ENCODE peak calls at places on chromosomes 6 and 20, in seven cellular contexts. B, H, Q, C, K, N and Y are unnamed samples.

GRCh38 chr6:159217595-159218275 is 48.5 kb downstream of the FNDC1 start:
- DNase-seq in B (peak; percentile 38), H (no peak), Q (no peak), C (peak; percentile 65), K (peak; percentile 36), N (peak; percentile 39), Y (no peak)

GRCh38 chr20:32538526-32538918 is 46.6 kb downstream of the NOL4L start:
- DNase-seq in B (no peak), H (no peak), Q (no peak), C (no peak), K (peak; percentile 10), N (no peak), Y (no peak)

GRCh38 chr20:18698735-18699380 is 111.0 kb downstream of the DTD1 start:
- DNase-seq in B (no peak), H (no peak), Q (no peak), C (no peak), K (no peak), N (no peak), Y (no peak)

GRCh38 chr6:44224154-44224977 is 971 bp downstream of the SLC29A1 start:
- DNase-seq in B (no peak), H (no peak), Q (no peak), C (no peak), K (no peak), N (no peak), Y (no peak)

GRCh38 chr6:53639520-53639919 is 26.0 kb downstream of the KLHL31 start:
- DNase-seq in B (no peak), H (no peak), Q (no peak), C (no peak), K (no peak), N (no peak), Y (no peak)

GRCh38 chr20:62550087-62550565 is 74.3 kb upstream of the GATA5 start:
- DNase-seq in B (no peak), H (peak; percentile 81), Q (peak; percentile 24), C (no peak), K (no peak), N (no peak), Y (peak; percentile 75)

GRCh38 chr20:49447946-49448809 is 34.3 kb downstream of the KCNB1 start:
- DNase-seq in B (no peak), H (peak; percentile 62), Q (peak; percentile 67), C (peak; percentile 26), K (no peak), N (no peak), Y (peak; percentile 78)

GRCh38 chr20:10434832-10435812 is at the start of gene SLX4IP:
- DNase-seq in B (peak; percentile 95), H (peak; percentile 85), Q (peak; percentile 91), C (peak; percentile 95), K (peak; percentile 93), N (peak; percentile 97), Y (peak; percentile 95)

DNA sequence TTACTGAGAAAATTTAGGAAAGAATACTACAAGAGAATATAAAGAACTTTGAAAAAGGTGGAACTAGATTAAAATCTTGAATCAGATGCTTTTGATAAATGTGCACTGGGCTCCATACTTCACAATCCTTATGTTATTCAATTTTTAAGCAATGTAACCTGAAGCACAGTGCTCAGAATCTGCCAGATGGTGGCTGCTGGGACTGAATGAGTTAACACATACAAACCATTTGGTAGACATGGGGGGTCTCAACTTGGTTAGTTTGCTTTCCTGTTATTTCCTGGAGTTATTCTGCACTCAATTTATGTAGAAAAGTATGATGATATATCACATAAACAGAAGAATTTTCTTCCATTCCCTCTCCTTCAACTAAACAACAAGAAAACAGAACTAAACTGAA is 326.5 kb downstream of the RNGTT start:
- DNase-seq in B (no peak), H (no peak), Q (no peak), C (no peak), K (no peak), N (no peak), Y (no peak)
- H3K27me3 ChIP-seq in B (no peaks in the 10 kb centered on the region), H (no peaks in the 10 kb centered on the region), Q (no peaks in the 10 kb centered on the region), C (no peaks in the 10 kb centered on the region), K (no peaks in the 10 kb centered on the region), N (no peaks in the 10 kb centered on the region), Y (no peaks in the 10 kb centered on the region)

GRCh38 chr6:127554435-127555006 is 22.5 kb upstream of the C6orf58 start:
- DNase-seq in B (no peak), H (no peak), Q (no peak), C (peak; percentile 54), K (peak; percentile 42), N (peak; percentile 60), Y (no peak)
- TF ChIP-seq CTCF in B (no peak), H (peak; percentile 37), Q (no peak), C (peak; percentile 51), K (peak; percentile 72), N (peak; percentile 60), Y (no peak)

DNA sequence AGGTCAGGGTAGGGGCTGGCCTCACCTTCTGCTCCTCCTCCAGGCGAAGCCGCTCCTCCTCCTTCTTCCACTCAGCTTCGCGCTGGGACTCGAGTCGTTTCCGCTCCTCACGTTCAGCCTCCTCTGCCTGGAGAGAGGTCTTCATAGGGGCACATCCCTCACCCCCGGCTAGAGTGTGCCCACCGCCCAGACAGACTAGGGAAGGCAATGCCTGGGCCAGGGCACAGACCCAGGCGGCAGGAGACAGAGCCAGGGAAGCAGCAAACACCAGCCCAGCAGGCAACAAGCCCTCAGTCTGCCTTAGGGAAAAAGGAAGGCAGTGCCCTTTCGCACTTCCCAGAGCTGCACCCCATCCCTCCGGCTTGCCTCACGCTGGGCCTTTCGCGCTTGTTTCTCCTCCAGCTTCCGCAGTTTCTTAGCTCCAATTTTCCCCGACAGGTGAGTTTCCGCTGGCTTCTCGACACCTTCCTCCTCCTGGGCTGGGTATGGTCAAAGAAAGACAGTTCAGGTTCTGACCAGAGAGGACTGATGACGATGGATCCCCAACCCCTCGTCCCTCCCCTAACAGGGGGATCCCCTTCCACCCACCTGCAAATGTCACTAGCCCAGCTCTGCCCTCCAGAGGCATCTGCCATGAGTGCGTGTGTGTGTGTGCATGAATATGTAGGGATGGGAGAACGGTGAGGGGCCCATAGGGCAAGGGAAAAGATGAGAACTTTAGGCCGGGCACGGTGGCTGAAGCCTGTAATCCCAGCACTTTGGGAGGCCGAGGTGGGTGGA is 4.3 kb downstream of the DDRGK1 start:
- DNase-seq in B (no peak), H (no peak), Q (no peak), C (no peak), K (no peak), N (no peak), Y (no peak)
- H3K27ac ChIP-seq in B (no peak overlapping the region), H (no peak overlapping the region), Q (no peak overlapping the region), C (no peak overlapping the region), K (no peak overlapping the region), N (no peak overlapping the region), Y (no peak overlapping the region)

GRCh38 chr6:166167801-166168615 is at the start of gene TBXT:
- DNase-seq in B (no peak), H (no peak), Q (no peak), C (no peak), K (no peak), N (no peak), Y (no peak)
- H3K27me3 ChIP-seq in B (peaks cover 34% of the 10 kb centered on the region), H (peaks cover 98% of the 10 kb centered on the region), Q (no peaks in the 10 kb centered on the region), C (no peaks in the 10 kb centered on the region), K (peaks cover 83% of the 10 kb centered on the region), N (no peaks in the 10 kb centered on the region), Y (peaks cover 22% of the 10 kb centered on the region)

DNA sequence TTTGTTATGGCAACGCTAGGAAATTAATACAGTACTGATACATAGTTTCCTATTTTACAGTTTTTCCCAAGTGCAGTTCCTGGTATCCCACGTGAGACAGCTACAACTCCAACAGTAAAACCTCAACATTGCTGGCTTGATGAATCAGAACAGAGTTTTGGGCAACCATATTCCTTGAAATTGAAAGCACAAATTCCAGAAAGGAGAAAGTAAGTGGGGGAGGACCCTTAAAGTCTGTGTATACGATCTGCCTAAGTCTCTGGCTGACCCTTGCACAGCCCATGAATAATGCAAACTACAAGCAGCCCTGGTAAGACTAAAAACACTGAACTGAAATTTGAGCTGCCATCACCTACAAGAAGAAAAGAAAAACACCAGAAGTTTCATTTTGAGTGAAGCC is 505.0 kb upstream of the NRSN1 start:
- DNase-seq in B (no peak), H (no peak), Q (no peak), C (no peak), K (peak; percentile 21), N (no peak), Y (no peak)
- TF ChIP-seq CTCF in B (no peak), H (no peak), Q (no peak), C (no peak), K (no peak), N (no peak), Y (no peak)

GRCh38 chr6:11770546-11771466 is 7.8 kb downstream of the ADTRP start:
- DNase-seq in B (peak; percentile 72), H (peak; percentile 93), Q (peak; percentile 96), C (peak; percentile 54), K (peak; percentile 98), N (peak; percentile 89), Y (peak; percentile 96)

GRCh38 chr6:11771473-11772048 is 7.0 kb downstream of the ADTRP start:
- DNase-seq in B (no peak), H (no peak), Q (no peak), C (no peak), K (peak; percentile 26), N (no peak), Y (no peak)

GRCh38 chr6:11769816-11770545 is 8.6 kb downstream of the ADTRP start:
- DNase-seq in B (no peak), H (no peak), Q (no peak), C (no peak), K (no peak), N (no peak), Y (no peak)

GRCh38 chr6:11767458-11767857 is 11.1 kb downstream of the ADTRP start:
- DNase-seq in B (no peak), H (no peak), Q (no peak), C (no peak), K (no peak), N (no peak), Y (no peak)

DNA sequence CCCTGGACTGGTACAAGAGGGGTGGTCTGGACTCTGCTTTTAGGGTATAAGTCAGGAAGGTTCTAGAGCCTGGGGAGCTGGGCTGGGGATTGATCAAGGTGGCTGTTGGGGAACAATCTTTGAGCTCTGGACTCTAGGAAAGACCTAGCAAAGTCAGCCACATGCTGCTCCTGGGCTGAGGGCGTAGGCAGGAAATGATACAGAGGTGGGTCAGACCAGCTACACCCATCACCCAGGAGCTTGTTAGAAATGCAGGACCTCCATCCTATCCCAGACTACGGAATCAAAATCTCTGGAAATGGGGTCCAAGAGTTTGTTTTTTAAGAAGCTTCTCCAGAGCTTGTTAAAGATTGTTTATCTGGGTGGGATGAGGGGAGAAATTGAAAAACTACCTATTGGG is 9.4 kb downstream of the ADTRP start:
- DNase-seq in B (no peak), H (no peak), Q (no peak), C (no peak), K (peak; percentile 18), N (no peak), Y (no peak)
- H3K27ac ChIP-seq in B (no peak overlapping the region), H (no peak overlapping the region), Q (peak overlapping the region; percentile 84), C (no peak overlapping the region), K (peak overlapping the region; percentile 28), N (no peak overlapping the region), Y (no peak overlapping the region)

GRCh38 chr20:46111836-46112212 is 6.3 kb upstream of the CD40 start:
- DNase-seq in B (no peak), H (no peak), Q (no peak), C (no peak), K (no peak), N (no peak), Y (no peak)
- H3K27me3 ChIP-seq in B (no peaks in the 10 kb centered on the region), H (peaks cover 19% of the 10 kb centered on the region), Q (no peaks in the 10 kb centered on the region), C (no peaks in the 10 kb centered on the region), K (peaks cover 5% of the 10 kb centered on the region), N (peaks cover 17% of the 10 kb centered on the region), Y (no peaks in the 10 kb centered on the region)

DNA sequence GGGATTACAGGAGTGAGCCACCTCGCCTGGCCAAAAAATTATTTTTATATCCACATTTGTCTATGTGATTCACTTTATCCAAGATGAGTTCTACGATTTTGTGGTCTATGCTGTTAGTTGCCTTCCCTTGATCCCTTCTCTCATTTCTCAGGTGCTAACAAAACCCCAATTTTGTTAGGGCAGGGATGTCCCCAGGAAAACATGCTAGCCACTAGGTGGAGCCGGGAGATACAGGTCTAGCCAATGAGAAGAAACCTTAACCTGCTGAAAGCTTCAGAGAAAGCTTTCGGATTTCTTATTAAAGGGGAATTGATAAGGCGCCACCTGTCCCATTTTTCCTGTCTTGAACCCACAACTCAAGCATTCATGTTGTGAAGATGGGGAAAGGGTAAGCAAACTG is 167.4 kb upstream of the OLIG3 start:
- DNase-seq in B (no peak), H (no peak), Q (peak; percentile 24), C (peak; percentile 26), K (no peak), N (no peak), Y (no peak)
- TF ChIP-seq CTCF in B (peak; percentile 5), H (peak; percentile 14), Q (no peak), C (peak; percentile 33), K (peak; percentile 81), N (peak; percentile 61), Y (peak; percentile 62)